ENCODE peak calls at places on chromosomes 16 and 17, in seven cellular contexts. M, P, Q, I, G, Y and D are unnamed samples.

GRCh38 chr17:62652251-62653001 is 25.0 kb downstream of the MRC2 start:
- DNase-seq in I (peak; percentile 54), M (peak; percentile 72), P (peak; percentile 73), G (peak; percentile 73), Y (peak; percentile 62), Q (no peak), D (peak; percentile 78)

GRCh38 chr17:14699569-14700190 is 398.8 kb downstream of the HS3ST3B1 start:
- DNase-seq in P (no peak), I (no peak), Q (no peak), Y (no peak), M (no peak), G (no peak), D (no peak)

GRCh38 chr16:72371307-72372081 is 199.5 kb upstream of the PMFBP1 start:
- DNase-seq in Y (no peak), M (no peak), Q (no peak), G (peak; percentile 61), P (no peak), I (no peak), D (peak; percentile 8)

GRCh38 chr17:48995871-48996695 is 1.1 kb upstream of the IGF2BP1 start:
- DNase-seq in P (no peak), Y (no peak), M (no peak), I (no peak), Q (peak; percentile 35), G (no peak), D (no peak)

GRCh38 chr16:21190599-21190998 is 20.8 kb downstream of the ZP2 start:
- DNase-seq in P (no peak), M (no peak), Y (no peak), G (no peak), I (no peak), Q (no peak), D (peak; percentile 23)

GRCh38 chr17:29972277-29972676 is 30.8 kb downstream of the EFCAB5 start:
- DNase-seq in I (no peak), Q (no peak), Y (no peak), M (no peak), G (no peak), P (no peak), D (no peak)

GRCh38 chr16:48611329-48612137 is 1.6 kb upstream of the N4BP1 start:
- DNase-seq in Q (no peak), M (no peak), G (no peak), P (peak; percentile 62), Y (peak; percentile 84), I (no peak), D (no peak)

GRCh38 chr17:37220609-37220953 is 155.2 kb upstream of the C17orf78 start:
- DNase-seq in I (no peak), P (no peak), Y (peak; percentile 48), Q (peak; percentile 46), M (no peak), G (no peak), D (peak; percentile 46)

GRCh38 chr16:67029249-67030096 is 524 bp downstream of the CBFB start:
- DNase-seq in G (peak; percentile 36), P (peak; percentile 66), M (peak; percentile 58), I (peak; percentile 59), Q (peak; percentile 77), Y (peak; percentile 84), D (peak; percentile 41)

GRCh38 chr17:142876-143784 is 5.8 kb downstream of the SCGB1C2 start:
- DNase-seq in P (no peak), G (no peak), Q (peak; percentile 12), M (peak; percentile 16), Y (peak; percentile 37), I (peak; percentile 14), D (no peak)

GRCh38 chr17:63558441-63558840 is 8.2 kb downstream of the DCAF7 start:
- DNase-seq in I (no peak), G (no peak), Y (no peak), Q (no peak), M (no peak), P (no peak), D (no peak)

GRCh38 chr16:50974438-50975036 is 176.5 kb downstream of the SALL1 start:
- DNase-seq in Q (no peak), G (no peak), Y (no peak), I (no peak), P (peak; percentile 29), M (no peak), D (no peak)

GRCh38 chr16:3346041-3346440 is 9.6 kb upstream of the OR2C1 start:
- DNase-seq in I (no peak), Q (no peak), G (no peak), P (no peak), Y (no peak), M (no peak), D (no peak)

GRCh38 chr16:79754081-79754872 is 153.7 kb upstream of the MAF start:
- DNase-seq in M (no peak), Y (no peak), P (no peak), G (no peak), I (no peak), Q (no peak), D (no peak)

GRCh38 chr16:87395181-87395842 is 3.2 kb downstream of the MAP1LC3B start:
- DNase-seq in P (no peak), G (no peak), Y (no peak), Q (no peak), M (no peak), I (no peak), D (no peak)

GRCh38 chr17:57362797-57363556 is 106.7 kb downstream of the MSI2 start:
- DNase-seq in Q (no peak), P (no peak), Y (no peak), G (no peak), I (no peak), M (no peak), D (no peak)

GRCh38 chr16:80084614-80085013 is 456.2 kb upstream of the DYNLRB2 start:
- DNase-seq in Q (peak; percentile 83), I (peak; percentile 28), P (peak; percentile 51), G (peak; percentile 29), M (peak; percentile 29), Y (peak; percentile 70), D (peak; percentile 16)

GRCh38 chr17:79916991-79917901 is 78.0 kb upstream of the CBX4 start:
- DNase-seq in P (no peak), G (no peak), M (no peak), Y (no peak), I (no peak), Q (no peak), D (no peak)

GRCh38 chr16:28977703-28978641 is 3.4 kb downstream of the SPNS1 start:
- DNase-seq in M (no peak), G (no peak), P (no peak), Q (no peak), Y (no peak), I (no peak), D (no peak)

GRCh38 chr17:80539022-80539421 is 5.6 kb upstream of the RPTOR start:
- DNase-seq in M (no peak), P (no peak), I (no peak), Y (no peak), G (no peak), Q (no peak), D (no peak)

GRCh38 chr16:84312783-84313382 is 18.2 kb downstream of the WFDC1 start:
- DNase-seq in G (no peak), Q (peak; percentile 55), P (no peak), M (no peak), I (no peak), Y (peak; percentile 78), D (no peak)
- TF ChIP-seq CTCF in G (no peak), Q (no peak), P (no peak), M (no peak), I (no peak), Y (peak; percentile 41), D (no peak)

DNA sequence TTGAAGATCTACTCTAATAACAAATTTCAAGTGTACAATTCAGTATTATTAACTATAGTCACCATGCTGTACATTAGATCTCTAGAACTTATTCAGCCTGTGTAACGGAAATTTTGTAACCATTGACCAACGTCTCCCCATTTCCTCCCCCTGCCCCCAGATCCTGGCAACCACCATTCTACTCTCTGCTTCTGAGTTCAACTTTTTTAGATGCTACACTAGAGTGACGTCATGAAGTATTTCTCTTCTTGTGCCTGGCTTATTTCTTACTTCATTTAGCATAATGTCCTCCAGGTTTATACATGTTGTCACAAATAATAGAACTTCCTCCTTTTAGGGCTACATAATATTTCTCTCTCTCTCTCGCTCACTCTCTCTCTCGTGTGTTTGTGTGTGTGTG is 157.5 kb downstream of the ANKFN1 start:
- DNase-seq in Q (no peak), M (no peak), Y (no peak), I (no peak), G (no peak), P (no peak), D (no peak)
- TF ChIP-seq CTCF in Q (no peak), M (no peak), Y (no peak), I (no peak), G (no peak), P (no peak), D (no peak)

GRCh38 chr17:77465358-77466041 is 324.7 kb downstream of the SEC14L1 start:
- DNase-seq in P (peak; percentile 62), M (peak; percentile 72), Y (peak; percentile 93), G (peak; percentile 64), I (peak; percentile 79), Q (peak; percentile 61), D (peak; percentile 43)

GRCh38 chr17:77466140-77466539 is 325.4 kb downstream of the SEC14L1 start:
- DNase-seq in G (no peak), I (no peak), M (no peak), P (no peak), Y (no peak), Q (no peak), D (no peak)

GRCh38 chr17:77467513-77467912 is 326.7 kb downstream of the SEC14L1 start:
- DNase-seq in G (no peak), M (no peak), I (no peak), P (no peak), Q (no peak), Y (no peak), D (no peak)

GRCh38 chr17:77464988-77465357 is 324.2 kb downstream of the SEC14L1 start:
- DNase-seq in G (no peak), Y (no peak), I (no peak), M (no peak), Q (no peak), P (no peak), D (no peak)

DNA sequence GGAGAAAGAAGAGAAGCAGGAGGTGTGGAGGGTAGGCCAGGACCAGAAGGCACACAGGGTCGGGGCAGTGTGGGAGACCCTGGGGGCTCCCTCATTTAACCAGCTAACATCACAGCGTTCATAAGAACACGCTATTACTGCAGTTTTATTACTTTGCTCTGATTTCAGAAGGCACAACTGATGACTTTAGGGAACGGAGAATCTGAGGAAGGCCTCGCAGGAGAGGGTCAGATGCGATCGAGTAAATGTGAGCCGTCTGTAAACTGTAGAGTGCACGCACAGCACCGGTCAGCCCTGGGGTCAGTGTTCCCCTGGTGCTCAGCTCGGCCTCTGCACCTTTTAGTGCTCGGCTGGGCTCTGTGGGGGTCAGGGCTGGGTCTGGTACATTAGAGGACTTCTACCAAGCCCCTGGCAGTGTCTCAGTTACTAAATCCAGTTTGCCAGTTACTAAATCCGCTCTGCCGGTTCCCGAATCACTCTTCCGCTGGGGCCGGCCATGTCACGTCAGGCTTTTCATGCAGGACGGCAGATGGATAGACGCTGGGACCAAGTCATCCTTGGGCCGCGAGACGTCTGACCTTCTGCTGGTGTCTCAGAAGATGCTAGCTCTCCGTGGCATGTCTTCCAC is 325.9 kb downstream of the SEC14L1 start:
- DNase-seq in I (no peak), G (no peak), Y (no peak), Q (no peak), M (no peak), P (no peak), D (no peak)
- TF ChIP-seq CTCF in I (no peak), G (no peak), Y (no peak), Q (no peak), M (no peak), P (no peak), D (no peak)

DNA sequence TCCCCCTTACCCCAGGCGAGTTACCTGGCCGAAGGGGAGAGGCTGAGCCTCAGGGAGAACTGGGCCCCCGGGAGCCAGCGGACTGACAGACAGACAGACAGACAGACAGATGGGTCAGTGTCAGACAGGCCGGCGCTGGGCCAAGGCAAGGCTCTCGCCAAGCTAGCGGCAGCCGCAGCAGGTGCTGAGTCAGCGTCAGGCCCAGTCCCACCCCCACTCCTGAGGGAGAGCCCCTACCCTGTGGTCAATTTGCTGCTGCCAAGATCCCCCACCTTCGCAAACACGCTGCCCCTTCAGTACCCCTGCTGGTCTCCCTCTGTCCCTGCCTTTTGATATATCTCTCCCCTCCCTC is 1.5 kb downstream of the FGF11 start:
- DNase-seq in Q (peak; percentile 67), M (no peak), P (no peak), Y (no peak), G (peak; percentile 45), I (peak; percentile 77), D (no peak)
- TF ChIP-seq CTCF in Q (no peak), M (no peak), P (no peak), Y (no peak), G (no peak), I (no peak), D (peak; percentile 13)